ENCODE peak calls at places on chromosome 22, in six cellular contexts. F is skeletal muscle cell, W is heart right ventricle, D is OCI-LY7, P is tibial nerve, E is endodermal cell. L is an unnamed sample.

GRCh38 chr22:46936378-46936916 is 174.0 kb downstream of the TBC1D22A start:
- DNase-seq in F (no peak), W (no peak), D (no peak), P (peak; percentile 27), E (no peak), L (no peak)

GRCh38 chr22:27238935-27239510 is 562.5 kb downstream of the MN1 start:
- DNase-seq in F (peak; percentile 97), W (peak; percentile 87), D (no peak), P (peak; percentile 18), E (no peak), L (no peak)

GRCh38 chr22:44995282-44995597 is 14.6 kb downstream of the PHF21B start:
- DNase-seq in F (no peak), W (peak; percentile 9), D (no peak), P (no peak), E (no peak), L (no peak)

GRCh38 chr22:27137809-27138400 is 480.5 kb downstream of the MIAT start:
- DNase-seq in F (no peak), W (no peak), D (no peak), P (no peak), E (no peak), L (no peak)

GRCh38 chr22:31818481-31819392 is 64.9 kb downstream of the DEPDC5 start:
- DNase-seq in F (no peak), W (no peak), D (no peak), P (no peak), E (no peak), L (peak; percentile 5)

GRCh38 chr22:17046949-17047348 is 37.9 kb upstream of the IL17RA start:
- DNase-seq in F (no peak), W (no peak), D (no peak), P (no peak), E (no peak), L (no peak)

GRCh38 chr22:19620742-19621371 is 93.4 kb upstream of the SEPTIN5 start:
- DNase-seq in F (no peak), W (no peak), D (no peak), P (no peak), E (no peak), L (no peak)

GRCh38 chr22:46055176-46055850 is 78.4 kb upstream of the WNT7B start:
- DNase-seq in F (no peak), W (no peak), D (peak; percentile 35), P (no peak), E (peak; percentile 28), L (no peak)

GRCh38 chr22:44188986-44189630 is 8.4 kb downstream of the PARVG start:
- DNase-seq in F (no peak), W (no peak), D (no peak), P (no peak), E (no peak), L (no peak)

GRCh38 chr22:44369241-44369652 is 56.5 kb upstream of the SHISAL1 start:
- DNase-seq in F (no peak), W (no peak), D (no peak), P (no peak), E (peak; percentile 94), L (no peak)

GRCh38 chr22:24427500-24428164 is at the start of gene ADORA2A:
- DNase-seq in F (no peak), W (no peak), D (peak; percentile 97), P (no peak), E (no peak), L (peak; percentile 90)

GRCh38 chr22:22197993-22198402 is 46.6 kb upstream of the VPREB1 start:
- DNase-seq in F (no peak), W (no peak), D (peak; percentile 61), P (no peak), E (no peak), L (no peak)

GRCh38 chr22:44337658-44338004 is 24.9 kb upstream of the SHISAL1 start:
- DNase-seq in F (no peak), W (peak; percentile 36), D (no peak), P (no peak), E (peak; percentile 80), L (no peak)

GRCh38 chr22:31630331-31631329 is 31.4 kb downstream of the PISD start:
- DNase-seq in F (peak; percentile 39), W (peak; percentile 83), D (peak; percentile 96), P (peak; percentile 55), E (peak; percentile 94), L (peak; percentile 77)

GRCh38 chr22:20244250-20244648 is 23.9 kb downstream of the RTN4R start:
- DNase-seq in F (no peak), W (no peak), D (no peak), P (no peak), E (no peak), L (no peak)

GRCh38 chr22:30546616-30547015 is at the start of gene SEC14L6:
- DNase-seq in F (no peak), W (no peak), D (no peak), P (no peak), E (no peak), L (no peak)

GRCh38 chr22:45818130-45819085 is 146.8 kb downstream of the ATXN10 start:
- DNase-seq in F (no peak), W (peak; percentile 58), D (no peak), P (peak; percentile 16), E (peak; percentile 73), L (no peak)

GRCh38 chr22:41449321-41449720 is 2.7 kb upstream of the TOB2 start:
- DNase-seq in F (no peak), W (no peak), D (peak; percentile 15), P (no peak), E (no peak), L (no peak)

GRCh38 chr22:20630873-20631617 is 123.6 kb downstream of the MED15 start:
- DNase-seq in F (no peak), W (no peak), D (no peak), P (no peak), E (no peak), L (no peak)

GRCh38 chr22:37555029-37555428 is 5.3 kb upstream of the CDC42EP1 start:
- DNase-seq in F (no peak), W (no peak), D (no peak), P (no peak), E (no peak), L (no peak)

GRCh38 chr22:45612451-45612901 is 59.2 kb upstream of the ATXN10 start:
- DNase-seq in F (peak; percentile 85), W (peak; percentile 45), D (no peak), P (peak; percentile 50), E (no peak), L (no peak)

GRCh38 chr22:21661991-21662390 is 3.8 kb upstream of the PPIL2 start:
- DNase-seq in F (no peak), W (no peak), D (no peak), P (no peak), E (no peak), L (no peak)

GRCh38 chr22:47295226-47295901 is 532.9 kb downstream of the TBC1D22A start:
- DNase-seq in F (no peak), W (no peak), D (no peak), P (no peak), E (peak; percentile 13), L (peak; percentile 23)

DNA sequence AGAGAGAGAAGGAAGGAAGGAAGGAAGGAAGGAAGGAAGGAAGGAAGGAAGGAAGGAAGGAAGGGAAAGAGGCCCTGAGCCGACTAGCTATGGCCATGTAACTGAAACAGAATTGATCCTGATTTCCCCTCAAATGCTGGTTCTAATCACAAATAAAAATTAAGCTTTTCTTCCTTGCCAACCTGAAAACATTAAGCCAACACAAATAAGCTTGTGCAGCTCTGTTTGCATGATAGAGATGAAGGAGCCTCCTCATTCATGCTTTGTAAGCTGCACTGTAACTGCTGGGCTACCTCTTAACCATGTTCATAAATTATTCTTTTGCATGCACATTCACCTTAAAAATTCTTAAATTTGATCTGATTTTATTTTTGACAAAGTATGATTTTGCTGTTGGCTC is 27.7 kb upstream of the APOL5 start:
- DNase-seq in F (no peak), W (no peak), D (no peak), P (no peak), E (no peak), L (no peak)
- H3K4me3 ChIP-seq in F (no peak overlapping the region), W (no peak overlapping the region), D (no peak overlapping the region), P (no peak overlapping the region), E (no peak overlapping the region), L (no peak overlapping the region)

GRCh38 chr22:23403720-23404688 is 176.1 kb downstream of the IGLL1 start:
- DNase-seq in F (no peak), W (no peak), D (no peak), P (no peak), E (peak; percentile 44), L (no peak)

GRCh38 chr22:23402275-23403151 is 177.6 kb downstream of the IGLL1 start:
- DNase-seq in F (no peak), W (peak; percentile 26), D (peak; percentile 86), P (no peak), E (peak; percentile 93), L (peak; percentile 66)

GRCh38 chr22:23401910-23402274 is 178.2 kb downstream of the IGLL1 start:
- DNase-seq in F (no peak), W (no peak), D (no peak), P (no peak), E (peak; percentile 48), L (no peak)

GRCh38 chr22:23404689-23405365 is 175.3 kb downstream of the IGLL1 start:
- DNase-seq in F (peak; percentile 16), W (peak; percentile 24), D (no peak), P (no peak), E (peak; percentile 77), L (no peak)

GRCh38 chr22:23403152-23403719 is 176.9 kb downstream of the IGLL1 start:
- DNase-seq in F (no peak), W (no peak), D (no peak), P (no peak), E (no peak), L (no peak)
- H3K4me3 ChIP-seq in F (no peak overlapping the region), W (no peak overlapping the region), D (peak overlapping the region; percentile 21), P (no peak overlapping the region), E (peak overlapping the region; percentile 65), L (peak overlapping the region; percentile 21)

GRCh38 chr22:36367479-36367878 is 20.3 kb downstream of the MYH9 start:
- DNase-seq in F (no peak), W (no peak), D (no peak), P (no peak), E (peak; percentile 46), L (no peak)

GRCh38 chr22:36368359-36368983 is 19.3 kb downstream of the MYH9 start:
- DNase-seq in F (no peak), W (no peak), D (no peak), P (no peak), E (peak; percentile 92), L (no peak)

GRCh38 chr22:36366291-36366708 is 21.5 kb downstream of the MYH9 start:
- DNase-seq in F (no peak), W (no peak), D (no peak), P (no peak), E (peak; percentile 73), L (no peak)

GRCh38 chr22:36365020-36365411 is 22.8 kb downstream of the MYH9 start:
- DNase-seq in F (peak; percentile 94), W (peak; percentile 80), D (no peak), P (no peak), E (no peak), L (no peak)

GRCh38 chr22:36367066-36367465 is 20.7 kb downstream of the MYH9 start:
- DNase-seq in F (no peak), W (no peak), D (no peak), P (no peak), E (no peak), L (no peak)
- H3K4me3 ChIP-seq in F (no peak overlapping the region), W (peak overlapping the region; percentile 6), D (no peak overlapping the region), P (no peak overlapping the region), E (no peak overlapping the region), L (no peak overlapping the region)

DNA sequence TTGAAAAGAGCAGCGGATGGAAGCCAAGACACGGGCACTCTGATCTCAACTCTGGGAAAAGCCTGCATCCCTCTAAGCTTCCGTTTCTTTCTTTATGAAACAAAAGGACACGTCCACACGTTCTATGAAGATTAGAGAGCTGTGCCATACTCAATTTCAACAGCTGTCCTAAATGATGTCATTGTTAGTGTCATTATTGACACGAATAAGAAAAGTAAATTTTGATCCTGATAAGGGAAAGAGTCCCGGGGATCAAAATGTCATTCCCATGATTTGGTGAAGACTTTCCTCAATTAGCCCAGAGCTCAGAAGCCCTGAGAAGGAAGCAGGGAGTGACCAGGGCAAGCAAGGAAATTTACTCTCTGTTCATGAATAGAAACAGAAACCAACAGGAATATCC is 356.7 kb downstream of the LARGE1 start:
- DNase-seq in F (no peak), W (no peak), D (no peak), P (no peak), E (no peak), L (no peak)
- H3K4me3 ChIP-seq in F (no peak overlapping the region), W (peak overlapping the region; percentile 31), D (peak overlapping the region; percentile 9), P (no peak overlapping the region), E (no peak overlapping the region), L (no peak overlapping the region)